ENCODE peak calls at places on chromosomes 6 and 20, in six cellular contexts. C is AG04450, R is sigmoid colon, J is coronary artery, T is heart right ventricle, H is heart left ventricle. W is an unnamed sample.

GRCh38 chr6:22828179-22829062 is 259.1 kb downstream of the HDGFL1 start:
- DNase-seq in T (no peak), J (no peak), R (no peak), C (peak; percentile 80), H (peak; percentile 22), W (no peak)

GRCh38 chr6:33785766-33786165 is 3.2 kb downstream of the LEMD2 start:
- DNase-seq in T (no peak), R (no peak), H (no peak), J (no peak), C (no peak), W (no peak)

GRCh38 chr20:34190262-34190661 is 51.0 kb upstream of the ASIP start:
- DNase-seq in H (no peak), T (no peak), J (no peak), C (no peak), R (no peak), W (no peak)

GRCh38 chr6:65896140-65896539 is 189.1 kb upstream of the EYS start:
- DNase-seq in J (no peak), R (no peak), C (no peak), T (no peak), H (no peak), W (no peak)

GRCh38 chr20:33475381-33476160 is 14.3 kb upstream of the CBFA2T2 start:
- DNase-seq in J (no peak), R (no peak), H (no peak), T (no peak), C (no peak), W (no peak)

GRCh38 chr6:43836507-43836906 is 66.5 kb downstream of the VEGFA start:
- DNase-seq in J (no peak), H (no peak), C (no peak), R (no peak), T (no peak), W (no peak)

GRCh38 chr20:35297153-35297552 is 4.9 kb upstream of the FAM83C start:
- DNase-seq in H (no peak), R (no peak), T (no peak), C (no peak), J (no peak), W (no peak)

GRCh38 chr6:77092971-77093370 is 370.3 kb downstream of the HTR1B start:
- DNase-seq in T (no peak), R (no peak), C (peak; percentile 10), J (no peak), H (no peak), W (no peak)

GRCh38 chr6:30645989-30646388 is 944 bp upstream of the C6orf136 start:
- DNase-seq in R (no peak), C (no peak), J (no peak), H (no peak), T (no peak), W (no peak)

GRCh38 chr6:56837322-56837894 is 117.5 kb upstream of the BEND6 start:
- DNase-seq in H (no peak), J (no peak), C (no peak), T (no peak), R (no peak), W (no peak)

GRCh38 chr6:137313928-137314855 is 95.0 kb upstream of the IFNGR1 start:
- DNase-seq in J (no peak), H (peak; percentile 71), R (peak; percentile 83), T (peak; percentile 69), C (peak; percentile 38), W (peak; percentile 79)

GRCh38 chr6:109239192-109239917 is 142.9 kb downstream of the CD164 start:
- DNase-seq in J (no peak), T (no peak), R (no peak), C (no peak), H (no peak), W (no peak)

GRCh38 chr6:327538-328183 is 35.4 kb downstream of the DUSP22 start:
- DNase-seq in J (peak; percentile 72), R (peak; percentile 68), C (no peak), H (no peak), T (no peak), W (no peak)

GRCh38 chr20:1456300-1456699 is 10.3 kb downstream of the NSFL1C start:
- DNase-seq in C (no peak), R (no peak), H (no peak), T (no peak), J (no peak), W (no peak)

GRCh38 chr6:24721461-24722215 is 2.7 kb upstream of the C6orf62 start:
- DNase-seq in C (no peak), R (no peak), J (no peak), H (peak; percentile 89), T (peak; percentile 84), W (no peak)

GRCh38 chr20:21225215-21225947 is 77.8 kb upstream of the XRN2 start:
- DNase-seq in C (no peak), J (no peak), H (no peak), R (no peak), T (no peak), W (no peak)

GRCh38 chr6:43993881-43994523 is 133.2 kb downstream of the MRPL14 start:
- DNase-seq in H (no peak), J (no peak), T (no peak), R (peak; percentile 40), C (no peak), W (peak; percentile 70)

GRCh38 chr6:18503187-18503586 is 116.0 kb downstream of the RNF144B start:
- DNase-seq in H (no peak), R (no peak), C (no peak), T (no peak), J (no peak), W (no peak)

GRCh38 chr6:165950316-165950715 is 217.3 kb downstream of the TBXT start:
- DNase-seq in J (peak; percentile 8), H (no peak), R (no peak), C (no peak), T (no peak), W (no peak)

GRCh38 chr20:50189681-50190250 is 864 bp upstream of the CEBPB start:
- DNase-seq in H (no peak), C (no peak), R (no peak), J (peak; percentile 82), T (peak; percentile 57), W (peak; percentile 65)

GRCh38 chr20:13868331-13868730 is 83.5 kb downstream of the NDUFAF5 start:
- DNase-seq in C (no peak), R (no peak), J (no peak), T (no peak), H (no peak), W (no peak)

GRCh38 chr6:18025591-18025990 is 38.2 kb upstream of the KIF13A start:
- DNase-seq in C (no peak), J (no peak), H (no peak), T (no peak), R (no peak), W (no peak)

GRCh38 chr6:142968601-142969000 is 23.6 kb upstream of the HIVEP2 start:
- DNase-seq in T (no peak), R (no peak), C (no peak), H (no peak), J (no peak), W (no peak)

GRCh38 chr6:3363296-3364025 is 93.4 kb downstream of the SLC22A23 start:
- DNase-seq in J (no peak), H (no peak), C (no peak), T (no peak), R (no peak), W (no peak)

GRCh38 chr6:114827135-114827534 is 484.3 kb upstream of the HS3ST5 start:
- DNase-seq in T (no peak), R (no peak), H (no peak), C (no peak), J (no peak), W (no peak)

GRCh38 chr6:114824409-114824808 is 481.6 kb upstream of the HS3ST5 start:
- DNase-seq in J (no peak), C (no peak), R (no peak), H (no peak), T (no peak), W (no peak)
- H3K27ac ChIP-seq in J (no peak overlapping the region), C (no peak overlapping the region), R (no peak overlapping the region), H (no peak overlapping the region), T (no peak overlapping the region), W (no peak overlapping the region)

GRCh38 chr20:19110866-19111460 is 101.5 kb upstream of the SLC24A3 start:
- DNase-seq in C (no peak), T (no peak), J (no peak), R (no peak), H (no peak), W (no peak)
- H3K27ac ChIP-seq in C (no peak overlapping the region), T (no peak overlapping the region), J (no peak overlapping the region), R (peak overlapping the region; percentile 65), H (no peak overlapping the region), W (no peak overlapping the region)

GRCh38 chr20:63732118-63733095 is 4.1 kb upstream of the LIME1 start:
- DNase-seq in C (no peak), T (no peak), J (no peak), H (no peak), R (peak; percentile 37), W (no peak)
- H3K27ac ChIP-seq in C (no peak overlapping the region), T (no peak overlapping the region), J (no peak overlapping the region), H (no peak overlapping the region), R (no peak overlapping the region), W (no peak overlapping the region)

GRCh38 chr6:144139817-144140216 is 10.5 kb upstream of the STX11 start:
- DNase-seq in R (no peak), H (no peak), T (no peak), J (no peak), C (no peak), W (no peak)
- H3K27ac ChIP-seq in R (no peak overlapping the region), H (no peak overlapping the region), T (no peak overlapping the region), J (no peak overlapping the region), C (no peak overlapping the region), W (no peak overlapping the region)

DNA sequence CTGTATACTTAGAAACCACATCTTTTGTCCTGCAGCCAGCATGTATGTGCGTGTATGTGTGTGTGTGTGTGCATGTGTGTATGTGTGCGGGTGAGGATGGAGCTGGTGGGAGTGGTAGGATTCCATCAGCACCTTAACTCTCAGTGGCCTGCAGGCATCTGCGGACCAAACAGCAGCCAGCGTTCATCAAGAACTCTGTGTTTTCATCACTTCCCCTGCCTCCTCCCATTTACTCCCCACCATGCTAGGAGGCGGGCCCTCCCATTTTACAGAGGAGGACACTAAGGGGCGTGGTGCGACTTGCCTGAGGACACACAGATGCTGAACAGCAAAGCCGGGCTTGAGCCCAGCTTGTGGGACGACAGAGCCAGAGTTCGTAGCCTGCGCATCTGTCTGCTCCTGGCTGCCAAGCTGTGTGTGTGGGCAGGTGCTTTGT is 8.9 kb downstream of the VSTM2L start:
- DNase-seq in T (no peak), J (no peak), H (peak; percentile 30), R (peak; percentile 94), C (no peak), W (peak; percentile 70)
- H3K27ac ChIP-seq in T (no peak overlapping the region), J (no peak overlapping the region), H (no peak overlapping the region), R (no peak overlapping the region), C (no peak overlapping the region), W (no peak overlapping the region)

W was measured in psoas muscle.